ENCODE peak calls at places on chromosomes 13 and 19, in four cellular contexts. R, I, Q and G are unnamed samples.

GRCh38 chr13:105773887-105774538 is 761.4 kb downstream of the EFNB2 start:
- DNase-seq in R (no peak), I (no peak), Q (peak), G (no peak)

GRCh38 chr19:9078651-9079050 is 8.2 kb upstream of the OR1M1 start:
- DNase-seq in Q (no peak), R (no peak), I (no peak), G (no peak)

GRCh38 chr19:28635962-28636629 is 576.9 kb downstream of the UQCRFS1 start:
- DNase-seq in I (no peak), R (no peak), Q (no peak), G (no peak)

GRCh38 chr13:102609696-102610095 is 12.9 kb downstream of the TPP2 start:
- DNase-seq in I (no peak), Q (no peak), R (no peak), G (no peak)

GRCh38 chr19:12727745-12728433 is 4.2 kb upstream of the TNPO2 start:
- DNase-seq in R (no peak), I (no peak), Q (no peak), G (no peak)

GRCh38 chr13:33017410-33017929 is 1.2 kb downstream of the KL start:
- DNase-seq in I (peak), R (peak), Q (peak), G (peak)

GRCh38 chr19:10744222-10744847 is 26.5 kb downstream of the DNM2 start:
- DNase-seq in R (peak), I (no peak), Q (no peak), G (no peak)

GRCh38 chr19:36136975-36137686 is 2.7 kb upstream of the CAPNS1 start:
- DNase-seq in I (no peak), R (no peak), Q (no peak), G (no peak)

GRCh38 chr19:38685666-38686529 is 38.4 kb downstream of the ACTN4 start:
- DNase-seq in R (peak), I (no peak), Q (peak), G (peak)

GRCh38 chr19:46466536-46467199 is 4.7 kb downstream of the PNMA8A start:
- DNase-seq in Q (no peak), R (no peak), I (peak), G (no peak)

GRCh38 chr13:44969858-44970484 is 19.3 kb downstream of the NUFIP1 start:
- DNase-seq in Q (peak), I (no peak), R (no peak), G (peak)
- TF ChIP-seq BHLHE40 in Q (no peak), I (no peak), R (no peak), G (no peak)

DNA sequence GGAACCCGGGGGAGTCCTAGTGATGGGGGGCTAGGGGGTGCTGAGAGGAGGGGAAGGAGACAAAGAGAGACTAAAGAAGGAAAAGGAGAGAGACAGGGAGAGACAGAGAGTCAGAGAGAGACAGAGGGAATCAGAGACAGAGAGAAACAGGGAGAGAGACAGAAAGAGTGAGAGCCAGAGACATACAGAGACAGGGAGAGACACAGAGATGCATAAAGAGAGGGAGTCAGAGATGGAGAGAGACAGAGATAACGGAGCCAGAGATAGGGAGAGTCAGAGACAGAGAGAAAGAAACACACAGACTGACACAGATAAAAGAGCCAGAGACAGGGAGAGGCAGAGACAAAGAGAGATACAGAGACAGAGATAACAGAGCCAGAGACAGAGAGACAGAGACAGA is 1.5 kb upstream of the TNFSF9 start:
- DNase-seq in I (no peak), Q (no peak), R (no peak), G (no peak)
- TF ChIP-seq TARDBP in I (no peak), Q (no peak), R (no peak), G (no peak)

GRCh38 chr13:27449081-27449603 is 1.2 kb downstream of the MTIF3 start:
- DNase-seq in I (no peak), R (no peak), Q (no peak), G (no peak)
- TF ChIP-seq BHLHE40 in I (no peak), R (no peak), Q (no peak), G (no peak)

GRCh38 chr19:49862411-49863253 is 4.7 kb downstream of the PNKP start:
- DNase-seq in R (peak), I (no peak), Q (peak), G (peak)

GRCh38 chr19:49861127-49861526 is 6.2 kb downstream of the PNKP start:
- DNase-seq in I (no peak), Q (no peak), R (no peak), G (peak)

GRCh38 chr19:49863254-49863934 is 4.0 kb downstream of the PNKP start:
- DNase-seq in Q (no peak), R (no peak), I (no peak), G (no peak)

GRCh38 chr19:49860716-49861100 is 6.7 kb downstream of the PNKP start:
- DNase-seq in I (no peak), R (no peak), Q (no peak), G (no peak)

GRCh38 chr19:49861541-49862410 is 5.6 kb downstream of the PNKP start:
- DNase-seq in Q (no peak), I (no peak), R (no peak), G (no peak)
- TF ChIP-seq TARDBP in Q (no peak), I (no peak), R (no peak), G (no peak)

GRCh38 chr13:79581870-79582315 is 100.9 kb downstream of the NDFIP2 start:
- DNase-seq in I (no peak), R (no peak), Q (no peak), G (no peak)
- TF ChIP-seq BHLHE40 in I (no peak), R (no peak), Q (no peak), G (no peak)

GRCh38 chr13:72694314-72694713 is 33.1 kb downstream of the MZT1 start:
- DNase-seq in I (no peak), R (no peak), Q (no peak), G (no peak)

GRCh38 chr13:72698164-72698563 is 29.3 kb downstream of the MZT1 start:
- DNase-seq in Q (no peak), I (no peak), R (no peak), G (no peak)

GRCh38 chr13:72692884-72693514 is 34.4 kb downstream of the MZT1 start:
- DNase-seq in R (no peak), I (no peak), Q (no peak), G (no peak)

GRCh38 chr13:72693832-72694231 is 33.6 kb downstream of the MZT1 start:
- DNase-seq in I (no peak), R (no peak), Q (no peak), G (no peak)

GRCh38 chr13:72696590-72696989 is 30.8 kb downstream of the MZT1 start:
- DNase-seq in I (no peak), R (no peak), Q (no peak), G (no peak)
- TF ChIP-seq TARDBP in I (no peak), R (no peak), Q (no peak), G (no peak)

DNA sequence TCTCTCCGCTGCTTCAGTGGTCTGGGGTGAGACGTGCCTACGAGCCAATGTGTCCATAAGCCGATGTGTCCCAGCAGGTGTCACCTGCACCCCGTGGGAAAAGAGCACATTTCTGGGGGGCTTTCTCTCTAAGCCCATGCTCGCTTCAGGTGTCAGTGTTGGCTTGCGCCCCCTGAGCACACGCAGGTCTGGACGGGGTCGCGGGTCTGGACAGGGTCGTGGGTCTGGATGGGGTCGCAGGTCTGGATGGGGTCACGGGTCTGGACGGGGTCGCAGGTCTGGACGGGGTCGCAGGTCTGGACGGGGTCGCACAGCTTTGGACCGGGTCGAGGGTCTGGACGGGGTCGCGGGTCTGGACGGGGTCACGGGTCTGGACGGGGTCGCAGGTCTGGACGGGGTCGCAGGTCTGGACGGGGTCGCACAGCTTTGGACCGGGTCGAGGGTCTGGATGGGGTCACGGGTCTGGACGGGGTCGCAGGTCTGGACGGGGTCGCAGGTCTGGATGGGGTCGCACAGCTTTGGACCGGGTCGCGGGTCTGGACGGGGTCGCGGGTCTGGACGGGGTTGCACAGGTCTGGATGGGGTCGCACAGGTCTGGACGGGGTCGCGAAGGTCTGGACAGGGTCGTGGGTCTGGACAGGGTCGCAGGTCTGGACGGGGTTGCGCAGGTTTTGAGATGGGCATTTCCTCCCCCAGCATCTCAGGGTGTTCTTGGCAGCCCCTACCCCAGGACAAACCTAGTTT is 24.5 kb upstream of the TFDP1 start:
- DNase-seq in R (no peak), I (no peak), Q (no peak), G (no peak)
- TF ChIP-seq BHLHE40 in R (no peak), I (no peak), Q (no peak), G (no peak)

GRCh38 chr13:97124237-97124636 is 97.9 kb upstream of the MBNL2 start:
- DNase-seq in I (no peak), Q (no peak), R (no peak), G (no peak)

GRCh38 chr13:97125051-97125809 is 96.9 kb upstream of the MBNL2 start:
- DNase-seq in R (no peak), I (peak), Q (peak), G (peak)

GRCh38 chr13:97130201-97130600 is 91.9 kb upstream of the MBNL2 start:
- DNase-seq in Q (no peak), I (no peak), R (no peak), G (no peak)

GRCh38 chr13:97125810-97126738 is 96.1 kb upstream of the MBNL2 start:
- DNase-seq in R (no peak), I (peak), Q (no peak), G (peak)

DNA sequence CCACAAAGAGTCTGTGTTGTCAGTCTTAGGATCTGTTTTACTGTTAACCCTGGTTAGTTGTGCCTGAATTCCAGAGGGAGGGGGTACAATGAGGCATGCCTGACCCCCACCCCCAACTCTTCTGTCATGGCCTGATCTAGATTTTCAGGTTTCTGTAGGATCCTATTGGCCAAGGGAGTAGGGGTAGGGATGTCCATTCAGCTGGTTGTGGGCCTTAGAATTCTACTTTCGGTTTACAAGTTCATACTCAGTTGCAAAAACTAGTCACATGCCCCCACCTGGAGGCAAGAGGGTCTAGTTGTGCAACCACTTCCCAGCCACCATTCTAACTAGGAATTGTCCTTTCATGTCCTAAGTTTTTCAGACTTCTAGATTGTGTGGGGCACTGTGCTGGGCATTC is 94.3 kb upstream of the MBNL2 start:
- DNase-seq in I (no peak), Q (peak), R (no peak), G (no peak)
- TF ChIP-seq TARDBP in I (no peak), Q (no peak), R (no peak), G (no peak)